ENCODE peak calls at places on chromosomes 3 and 15, in eight cellular contexts. U is cardiac muscle cell; J is astrocyte of the spinal cord; F is fibroblast of mammary gland; H is Panc1; A is progenitor cell of endocrine pancreas; D is CD8-positive, alpha-beta T cell; Y is keratinocyte. S is an unnamed sample.

GRCh38 chr3:127851899-127852298 is 29.6 kb upstream of the MGLL start:
- DNase-seq in F (no peak), H (no peak), Y (no peak), U (no peak), D (no peak), J (no peak), A (no peak), S (no peak)

GRCh38 chr15:99425666-99426301 is 140.0 kb upstream of the MEF2A start:
- DNase-seq in H (no peak), F (no peak), J (no peak), D (no peak), A (no peak), U (peak), Y (no peak), S (no peak)

GRCh38 chr15:62850791-62851291 is 191.7 kb upstream of the TPM1 start:
- DNase-seq in J (peak), U (peak), Y (no peak), F (no peak), H (no peak), D (no peak), A (no peak), S (peak)

GRCh38 chr3:134017490-134017889 is 12.2 kb downstream of the SLCO2A1 start:
- DNase-seq in Y (no peak), A (no peak), U (no peak), F (no peak), J (no peak), D (no peak), H (no peak), S (no peak)

GRCh38 chr3:154904328-154904727 is 175.8 kb upstream of the MME start:
- DNase-seq in A (no peak), Y (no peak), H (no peak), D (no peak), F (peak), U (peak), J (peak), S (peak)

GRCh38 chr3:31164398-31164797 is 269.9 kb upstream of the GADL1 start:
- DNase-seq in U (no peak), J (no peak), F (no peak), D (no peak), Y (no peak), H (no peak), A (no peak), S (no peak)

GRCh38 chr15:70341566-70341965 is 243.8 kb upstream of the TLE3 start:
- DNase-seq in F (no peak), J (no peak), U (no peak), A (no peak), Y (no peak), D (no peak), H (no peak), S (no peak)

GRCh38 chr15:91942676-91943417 is 89.3 kb downstream of the SLCO3A1 start:
- DNase-seq in D (no peak), Y (no peak), H (no peak), A (no peak), J (peak), U (peak), F (peak), S (peak)

DNA sequence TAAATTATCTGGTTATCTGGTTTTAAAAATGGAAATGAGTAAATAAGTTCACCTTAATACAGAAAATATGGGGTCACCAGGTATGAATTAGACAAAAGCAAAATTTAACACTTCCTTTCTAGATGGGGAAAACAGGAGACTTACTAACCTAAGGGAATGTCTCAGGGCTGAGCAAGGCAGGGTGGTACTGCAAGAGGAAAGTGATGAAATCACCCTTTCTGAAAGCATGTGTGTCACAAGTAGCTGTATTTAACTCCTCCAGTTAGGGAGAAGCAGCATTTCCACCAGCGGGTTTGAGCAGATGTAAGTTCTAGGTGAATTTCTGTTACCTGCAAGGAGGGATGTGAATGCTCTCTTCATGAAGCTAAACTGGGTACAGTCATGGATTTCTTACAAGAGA is 629.1 kb downstream of the MECOM start:
- DNase-seq in A (no peak), Y (no peak), J (no peak), F (peak), H (no peak), U (peak), D (no peak), S (no peak)
- TF ChIP-seq CTCF in A (no peak), Y (no peak), J (no peak), F (no peak), H (no peak), U (no peak), D (no peak), S (no peak)

GRCh38 chr3:27110020-27110419 is 259.2 kb downstream of the NEK10 start:
- DNase-seq in H (no peak), F (no peak), U (no peak), A (no peak), J (no peak), D (no peak), Y (no peak), S (no peak)

GRCh38 chr3:27108322-27108721 is 260.9 kb downstream of the NEK10 start:
- DNase-seq in U (no peak), A (no peak), J (no peak), F (no peak), H (no peak), D (no peak), Y (no peak), S (no peak)

GRCh38 chr3:27105904-27106303 is 263.3 kb downstream of the NEK10 start:
- DNase-seq in Y (no peak), F (no peak), H (no peak), J (peak), A (no peak), D (no peak), U (no peak), S (no peak)
- TF ChIP-seq CTCF in Y (peak), F (no peak), H (peak), J (no peak), A (peak), D (no peak), U (peak), S (peak)

GRCh38 chr3:94117729-94118128 is 54.9 kb downstream of the NSUN3 start:
- DNase-seq in D (no peak), A (no peak), U (no peak), F (no peak), J (no peak), Y (no peak), H (no peak), S (no peak)

GRCh38 chr3:94118390-94118789 is 55.5 kb downstream of the NSUN3 start:
- DNase-seq in D (no peak), J (no peak), A (no peak), H (no peak), F (no peak), Y (no peak), U (no peak), S (no peak)

GRCh38 chr3:94110854-94111253 is 48.0 kb downstream of the NSUN3 start:
- DNase-seq in Y (no peak), J (no peak), H (no peak), U (no peak), D (no peak), F (no peak), A (no peak), S (no peak)

GRCh38 chr3:94114667-94115066 is 51.8 kb downstream of the NSUN3 start:
- DNase-seq in J (no peak), A (no peak), U (no peak), H (no peak), D (no peak), Y (no peak), F (peak), S (no peak)

GRCh38 chr3:94115482-94115881 is 52.6 kb downstream of the NSUN3 start:
- DNase-seq in H (peak), A (no peak), Y (no peak), D (no peak), J (peak), U (peak), F (peak), S (peak)
- TF ChIP-seq CTCF in H (peak), A (peak), Y (no peak), D (no peak), J (peak), U (peak), F (peak), S (peak)

GRCh38 chr15:97902140-97902780 is 58.2 kb upstream of the ARRDC4 start:
- DNase-seq in J (no peak), Y (no peak), U (peak), H (no peak), D (no peak), F (peak), A (no peak), S (peak)

GRCh38 chr15:97900006-97900405 is 60.5 kb upstream of the ARRDC4 start:
- DNase-seq in A (no peak), F (no peak), H (no peak), J (no peak), Y (no peak), U (no peak), D (no peak), S (no peak)

GRCh38 chr15:97909291-97909891 is 51.1 kb upstream of the ARRDC4 start:
- DNase-seq in Y (no peak), D (peak), A (peak), F (peak), H (peak), U (peak), J (peak), S (peak)

GRCh38 chr15:97903560-97904195 is 56.8 kb upstream of the ARRDC4 start:
- DNase-seq in H (no peak), D (no peak), U (no peak), A (no peak), Y (no peak), J (no peak), F (no peak), S (no peak)

GRCh38 chr15:97904196-97904572 is 56.3 kb upstream of the ARRDC4 start:
- DNase-seq in D (no peak), A (peak), H (no peak), J (peak), F (peak), Y (no peak), U (peak), S (peak)
- TF ChIP-seq CTCF in D (no peak), A (peak), H (peak), J (peak), F (peak), Y (peak), U (peak), S (peak)

S was measured in HFFc6.